ENCODE peak calls at places on chromosome 10, in ten cellular contexts. One of them, this sample, is unnamed.

GRCh38 chr10:14362098-14362497 is 31.4 kb upstream of the FRMD4A start:
- DNase-seq in heart left ventricle: no peak
- DNase-seq in NB4: no peak
- DNase-seq in substantia nigra: no peak
- DNase-seq in NCI-H1092 treated with DMSO at 0.1 percent for 48 hours: no peak
- DNase-seq in WTC11: no peak
- DNase-seq in NCI-H1436: no peak
- DNase-seq in H7: no peak
- DNase-seq in iPS-NIHi11: no peak
- DNase-seq in SK-N-SH: no peak
- DNase-seq in this sample: no peak

GRCh38 chr10:103968441-103969391 is 1.8 kb downstream of the SLK start:
- DNase-seq in substantia nigra: no peak
- DNase-seq in NCI-H1436: no peak
- DNase-seq in H7: no peak
- DNase-seq in WTC11: no peak
- DNase-seq in NB4: peak; percentile 28
- DNase-seq in heart left ventricle: no peak
- DNase-seq in SK-N-SH: no peak
- DNase-seq in iPS-NIHi11: no peak
- DNase-seq in NCI-H1092 treated with DMSO at 0.1 percent for 48 hours: no peak
- DNase-seq in this sample: no peak

GRCh38 chr10:102401735-102402511 is 6.4 kb downstream of the NFKB2 start:
- DNase-seq in NB4: no peak
- DNase-seq in H7: peak; percentile 44
- DNase-seq in WTC11: no peak
- DNase-seq in iPS-NIHi11: no peak
- DNase-seq in NCI-H1092 treated with DMSO at 0.1 percent for 48 hours: no peak
- DNase-seq in substantia nigra: no peak
- DNase-seq in SK-N-SH: no peak
- DNase-seq in heart left ventricle: no peak
- DNase-seq in NCI-H1436: no peak
- DNase-seq in this sample: no peak

GRCh38 chr10:8183241-8183704 is 128.8 kb downstream of the GATA3 start:
- DNase-seq in SK-N-SH: no peak
- DNase-seq in substantia nigra: no peak
- DNase-seq in NCI-H1436: no peak
- DNase-seq in iPS-NIHi11: no peak
- DNase-seq in NB4: peak; percentile 36
- DNase-seq in WTC11: no peak
- DNase-seq in NCI-H1092 treated with DMSO at 0.1 percent for 48 hours: no peak
- DNase-seq in heart left ventricle: no peak
- DNase-seq in H7: no peak
- DNase-seq in this sample: no peak

GRCh38 chr10:82171899-82172298 is 296.9 kb downstream of the NRG3 start:
- DNase-seq in NB4: no peak
- DNase-seq in iPS-NIHi11: no peak
- DNase-seq in WTC11: no peak
- DNase-seq in H7: no peak
- DNase-seq in heart left ventricle: no peak
- DNase-seq in NCI-H1092 treated with DMSO at 0.1 percent for 48 hours: no peak
- DNase-seq in substantia nigra: no peak
- DNase-seq in NCI-H1436: no peak
- DNase-seq in SK-N-SH: no peak
- DNase-seq in this sample: no peak

GRCh38 chr10:59872892-59873463 is 33.4 kb downstream of the CCDC6 start:
- DNase-seq in SK-N-SH: no peak
- DNase-seq in H7: no peak
- DNase-seq in NB4: no peak
- DNase-seq in iPS-NIHi11: no peak
- DNase-seq in substantia nigra: no peak
- DNase-seq in NCI-H1092 treated with DMSO at 0.1 percent for 48 hours: no peak
- DNase-seq in heart left ventricle: no peak
- DNase-seq in NCI-H1436: no peak
- DNase-seq in WTC11: no peak
- DNase-seq in this sample: no peak

GRCh38 chr10:33352631-33353030 is 18.2 kb upstream of the NRP1 start:
- DNase-seq in substantia nigra: no peak
- DNase-seq in NCI-H1092 treated with DMSO at 0.1 percent for 48 hours: no peak
- DNase-seq in NB4: no peak
- DNase-seq in SK-N-SH: no peak
- DNase-seq in H7: no peak
- DNase-seq in NCI-H1436: no peak
- DNase-seq in WTC11: no peak
- DNase-seq in heart left ventricle: no peak
- DNase-seq in iPS-NIHi11: no peak
- DNase-seq in this sample: no peak

GRCh38 chr10:30581779-30582380 is 47.7 kb downstream of the LYZL2 start:
- DNase-seq in iPS-NIHi11: peak; percentile 67
- DNase-seq in WTC11: peak; percentile 26
- DNase-seq in NB4: peak; percentile 50
- DNase-seq in SK-N-SH: peak; percentile 68
- DNase-seq in NCI-H1092 treated with DMSO at 0.1 percent for 48 hours: peak; percentile 31
- DNase-seq in H7: peak; percentile 23
- DNase-seq in substantia nigra: no peak
- DNase-seq in heart left ventricle: no peak
- DNase-seq in NCI-H1436: peak; percentile 0
- DNase-seq in this sample: peak; percentile 64

GRCh38 chr10:113425596-113425995 is 127.3 kb upstream of the HABP2 start:
- DNase-seq in NCI-H1436: no peak
- DNase-seq in H7: no peak
- DNase-seq in NCI-H1092 treated with DMSO at 0.1 percent for 48 hours: peak; percentile 13
- DNase-seq in heart left ventricle: no peak
- DNase-seq in iPS-NIHi11: no peak
- DNase-seq in WTC11: no peak
- DNase-seq in NB4: no peak
- DNase-seq in substantia nigra: no peak
- DNase-seq in SK-N-SH: no peak
- DNase-seq in this sample: no peak

GRCh38 chr10:58070964-58071363 is 196.7 kb downstream of the IPMK start:
- DNase-seq in NCI-H1436: no peak
- DNase-seq in substantia nigra: no peak
- DNase-seq in heart left ventricle: no peak
- DNase-seq in SK-N-SH: no peak
- DNase-seq in NCI-H1092 treated with DMSO at 0.1 percent for 48 hours: peak; percentile 78
- DNase-seq in iPS-NIHi11: no peak
- DNase-seq in WTC11: no peak
- DNase-seq in H7: no peak
- DNase-seq in NB4: no peak
- DNase-seq in this sample: no peak

GRCh38 chr10:48759113-48759901 is 74.6 kb downstream of the WDFY4 start:
- DNase-seq in heart left ventricle: no peak
- DNase-seq in iPS-NIHi11: no peak
- DNase-seq in NB4: peak; percentile 66
- DNase-seq in substantia nigra: no peak
- DNase-seq in NCI-H1436: no peak
- DNase-seq in WTC11: no peak
- DNase-seq in H7: no peak
- DNase-seq in NCI-H1092 treated with DMSO at 0.1 percent for 48 hours: no peak
- DNase-seq in SK-N-SH: no peak
- DNase-seq in this sample: no peak

GRCh38 chr10:44911951-44912350 is 814 bp downstream of the TMEM72 start:
- DNase-seq in NB4: no peak
- DNase-seq in H7: no peak
- DNase-seq in heart left ventricle: no peak
- DNase-seq in substantia nigra: no peak
- DNase-seq in WTC11: no peak
- DNase-seq in iPS-NIHi11: no peak
- DNase-seq in NCI-H1092 treated with DMSO at 0.1 percent for 48 hours: no peak
- DNase-seq in SK-N-SH: no peak
- DNase-seq in NCI-H1436: no peak
- DNase-seq in this sample: no peak

GRCh38 chr10:84236807-84237198 is 4.5 kb downstream of the LRIT1 start:
- DNase-seq in substantia nigra: no peak
- DNase-seq in heart left ventricle: no peak
- DNase-seq in NCI-H1092 treated with DMSO at 0.1 percent for 48 hours: no peak
- DNase-seq in WTC11: no peak
- DNase-seq in iPS-NIHi11: no peak
- DNase-seq in NB4: no peak
- DNase-seq in NCI-H1436: no peak
- DNase-seq in SK-N-SH: no peak
- DNase-seq in H7: no peak
- DNase-seq in this sample: no peak

GRCh38 chr10:15106352-15107013 is 9.3 kb downstream of the RPP38 start:
- DNase-seq in substantia nigra: peak; percentile 34
- DNase-seq in WTC11: peak; percentile 85
- DNase-seq in heart left ventricle: peak; percentile 74
- DNase-seq in NCI-H1092 treated with DMSO at 0.1 percent for 48 hours: peak; percentile 32
- DNase-seq in NCI-H1436: peak; percentile 57
- DNase-seq in SK-N-SH: peak; percentile 71
- DNase-seq in H7: peak; percentile 75
- DNase-seq in iPS-NIHi11: peak; percentile 77
- DNase-seq in NB4: peak; percentile 58
- DNase-seq in this sample: peak; percentile 76

GRCh38 chr10:48476279-48476982 is 128.4 kb downstream of the ARHGAP22 start:
- DNase-seq in iPS-NIHi11: no peak
- DNase-seq in NB4: no peak
- DNase-seq in NCI-H1092 treated with DMSO at 0.1 percent for 48 hours: no peak
- DNase-seq in SK-N-SH: peak; percentile 75
- DNase-seq in heart left ventricle: no peak
- DNase-seq in substantia nigra: no peak
- DNase-seq in NCI-H1436: peak; percentile 78
- DNase-seq in H7: no peak
- DNase-seq in WTC11: no peak
- DNase-seq in this sample: peak; percentile 95

GRCh38 chr10:72729528-72729927 is 37.6 kb downstream of the MCU start:
- DNase-seq in NCI-H1092 treated with DMSO at 0.1 percent for 48 hours: no peak
- DNase-seq in NCI-H1436: no peak
- DNase-seq in H7: no peak
- DNase-seq in substantia nigra: no peak
- DNase-seq in SK-N-SH: no peak
- DNase-seq in NB4: peak; percentile 12
- DNase-seq in heart left ventricle: no peak
- DNase-seq in iPS-NIHi11: no peak
- DNase-seq in WTC11: no peak
- DNase-seq in this sample: no peak

GRCh38 chr10:78865518-78865835 is 203.3 kb upstream of the ZMIZ1 start:
- DNase-seq in NB4: no peak
- DNase-seq in iPS-NIHi11: no peak
- DNase-seq in heart left ventricle: no peak
- DNase-seq in NCI-H1436: no peak
- DNase-seq in WTC11: no peak
- DNase-seq in SK-N-SH: no peak
- DNase-seq in H7: no peak
- DNase-seq in substantia nigra: peak; percentile 28
- DNase-seq in NCI-H1092 treated with DMSO at 0.1 percent for 48 hours: no peak
- DNase-seq in this sample: no peak

GRCh38 chr10:2839081-2839725 is 228.1 kb upstream of the PFKP start:
- DNase-seq in SK-N-SH: peak; percentile 57
- DNase-seq in H7: peak; percentile 72
- DNase-seq in WTC11: peak; percentile 81
- DNase-seq in substantia nigra: peak; percentile 3
- DNase-seq in heart left ventricle: no peak
- DNase-seq in NCI-H1436: no peak
- DNase-seq in NB4: peak; percentile 60
- DNase-seq in NCI-H1092 treated with DMSO at 0.1 percent for 48 hours: peak; percentile 2
- DNase-seq in iPS-NIHi11: peak; percentile 76
- DNase-seq in this sample: peak; percentile 58

GRCh38 chr10:94217431-94217830 is 145.3 kb downstream of the NOC3L start:
- DNase-seq in substantia nigra: no peak
- DNase-seq in SK-N-SH: no peak
- DNase-seq in iPS-NIHi11: no peak
- DNase-seq in NCI-H1436: no peak
- DNase-seq in NCI-H1092 treated with DMSO at 0.1 percent for 48 hours: no peak
- DNase-seq in NB4: no peak
- DNase-seq in heart left ventricle: no peak
- DNase-seq in H7: no peak
- DNase-seq in WTC11: no peak
- DNase-seq in this sample: no peak

GRCh38 chr10:67978749-67979148 is 94.3 kb downstream of the SIRT1 start:
- DNase-seq in NCI-H1436: no peak
- DNase-seq in NB4: no peak
- DNase-seq in WTC11: no peak
- DNase-seq in iPS-NIHi11: no peak
- DNase-seq in NCI-H1092 treated with DMSO at 0.1 percent for 48 hours: no peak
- DNase-seq in SK-N-SH: no peak
- DNase-seq in H7: no peak
- DNase-seq in heart left ventricle: no peak
- DNase-seq in substantia nigra: no peak
- DNase-seq in this sample: no peak

GRCh38 chr10:45418859-45419672 is 45.0 kb downstream of the ALOX5 start:
- DNase-seq in iPS-NIHi11: peak; percentile 86
- DNase-seq in substantia nigra: peak; percentile 56
- DNase-seq in NCI-H1436: no peak
- DNase-seq in NB4: peak; percentile 77
- DNase-seq in NCI-H1092 treated with DMSO at 0.1 percent for 48 hours: no peak
- DNase-seq in heart left ventricle: peak; percentile 87
- DNase-seq in SK-N-SH: peak; percentile 91
- DNase-seq in WTC11: peak; percentile 71
- DNase-seq in H7: peak; percentile 95
- DNase-seq in this sample: peak; percentile 45

GRCh38 chr10:5619366-5620211 is 46.8 kb downstream of the ASB13 start:
- DNase-seq in WTC11: no peak
- DNase-seq in SK-N-SH: no peak
- DNase-seq in H7: no peak
- DNase-seq in NCI-H1436: no peak
- DNase-seq in iPS-NIHi11: no peak
- DNase-seq in heart left ventricle: no peak
- DNase-seq in substantia nigra: no peak
- DNase-seq in NCI-H1092 treated with DMSO at 0.1 percent for 48 hours: no peak
- DNase-seq in NB4: peak; percentile 12
- DNase-seq in this sample: no peak

GRCh38 chr10:3828404-3829192 is 43.6 kb upstream of the KLF6 start:
- DNase-seq in SK-N-SH: no peak
- DNase-seq in substantia nigra: no peak
- DNase-seq in H7: no peak
- DNase-seq in NCI-H1092 treated with DMSO at 0.1 percent for 48 hours: no peak
- DNase-seq in heart left ventricle: no peak
- DNase-seq in WTC11: no peak
- DNase-seq in NB4: peak; percentile 32
- DNase-seq in iPS-NIHi11: no peak
- DNase-seq in NCI-H1436: no peak
- DNase-seq in this sample: no peak

GRCh38 chr10:90020506-90020905 is 319.1 kb downstream of the KIF20B start:
- DNase-seq in NCI-H1436: no peak
- DNase-seq in NCI-H1092 treated with DMSO at 0.1 percent for 48 hours: no peak
- DNase-seq in SK-N-SH: no peak
- DNase-seq in iPS-NIHi11: no peak
- DNase-seq in H7: no peak
- DNase-seq in WTC11: no peak
- DNase-seq in substantia nigra: no peak
- DNase-seq in heart left ventricle: no peak
- DNase-seq in NB4: no peak
- DNase-seq in this sample: no peak